ENCODE peak calls at places on chromosomes 5 and 9, in seven cellular contexts. One of them, this sample, is unnamed.

GRCh38 chr9:26548766-26549290 is 343.8 kb downstream of the CAAP1 start:
- DNase-seq in H1: no peak
- DNase-seq in HepG2: no peak
- DNase-seq in GM12878: no peak
- DNase-seq in HCT116: no peak
- DNase-seq in Panc1: no peak
- DNase-seq in K562: no peak
- DNase-seq in this sample: no peak

GRCh38 chr9:38042626-38043359 is 26.2 kb downstream of the SHB start:
- DNase-seq in H1: no peak
- DNase-seq in HepG2: no peak
- DNase-seq in GM12878: no peak
- DNase-seq in HCT116: no peak
- DNase-seq in Panc1: no peak
- DNase-seq in K562: no peak
- DNase-seq in this sample: no peak

GRCh38 chr5:90802695-90803317 is 244.2 kb downstream of the ADGRV1 start:
- DNase-seq in H1: no peak
- DNase-seq in HepG2: peak; percentile 25
- DNase-seq in GM12878: no peak
- DNase-seq in HCT116: peak; percentile 27
- DNase-seq in Panc1: peak; percentile 24
- DNase-seq in K562: peak; percentile 51
- DNase-seq in this sample: peak; percentile 41

GRCh38 chr5:66621146-66621545 is 25.0 kb downstream of the MAST4 start:
- DNase-seq in H1: no peak
- DNase-seq in HepG2: no peak
- DNase-seq in GM12878: no peak
- DNase-seq in HCT116: no peak
- DNase-seq in Panc1: no peak
- DNase-seq in K562: no peak
- DNase-seq in this sample: no peak

GRCh38 chr5:60196382-60197113 is 303.0 kb upstream of the PDE4D start:
- DNase-seq in H1: no peak
- DNase-seq in HepG2: no peak
- DNase-seq in GM12878: no peak
- DNase-seq in HCT116: peak; percentile 12
- DNase-seq in Panc1: no peak
- DNase-seq in K562: no peak
- DNase-seq in this sample: no peak

GRCh38 chr9:136623849-136624183 is 38.9 kb upstream of the EGFL7 start:
- DNase-seq in H1: no peak
- DNase-seq in HepG2: no peak
- DNase-seq in GM12878: no peak
- DNase-seq in HCT116: no peak
- DNase-seq in Panc1: no peak
- DNase-seq in K562: no peak
- DNase-seq in this sample: no peak

GRCh38 chr9:93597871-93598646 is 21.7 kb downstream of the PHF2 start:
- DNase-seq in H1: no peak
- DNase-seq in HepG2: no peak
- DNase-seq in GM12878: no peak
- DNase-seq in HCT116: no peak
- DNase-seq in Panc1: no peak
- DNase-seq in K562: no peak
- DNase-seq in this sample: no peak

GRCh38 chr9:96688215-96688614 is 33.1 kb upstream of the PRXL2C start:
- DNase-seq in H1: no peak
- DNase-seq in HepG2: no peak
- DNase-seq in GM12878: no peak
- DNase-seq in HCT116: no peak
- DNase-seq in Panc1: no peak
- DNase-seq in K562: no peak
- DNase-seq in this sample: no peak

GRCh38 chr9:134851015-134851414 is 29.6 kb upstream of the FCN2 start:
- DNase-seq in H1: no peak
- DNase-seq in HepG2: no peak
- DNase-seq in GM12878: no peak
- DNase-seq in HCT116: no peak
- DNase-seq in Panc1: no peak
- DNase-seq in K562: no peak
- DNase-seq in this sample: no peak

GRCh38 chr5:111223790-111224560 is at the start of gene CAMK4:
- DNase-seq in H1: peak; percentile 38
- DNase-seq in HepG2: peak; percentile 2
- DNase-seq in GM12878: no peak
- DNase-seq in HCT116: peak; percentile 27
- DNase-seq in Panc1: no peak
- DNase-seq in K562: peak; percentile 62
- DNase-seq in this sample: peak; percentile 97

GRCh38 chr5:60943624-60944023 is 1.2 kb downstream of the ERCC8 start:
- DNase-seq in H1: no peak
- DNase-seq in HepG2: no peak
- DNase-seq in GM12878: no peak
- DNase-seq in HCT116: no peak
- DNase-seq in Panc1: no peak
- DNase-seq in K562: peak; percentile 9
- DNase-seq in this sample: no peak

GRCh38 chr5:9782806-9783560 is 152.8 kb upstream of the TAS2R1 start:
- DNase-seq in H1: no peak
- DNase-seq in HepG2: no peak
- DNase-seq in GM12878: no peak
- DNase-seq in HCT116: no peak
- DNase-seq in Panc1: no peak
- DNase-seq in K562: no peak
- DNase-seq in this sample: no peak

GRCh38 chr9:110543631-110544051 is 35.9 kb downstream of the SVEP1 start:
- DNase-seq in H1: no peak
- DNase-seq in HepG2: no peak
- DNase-seq in GM12878: no peak
- DNase-seq in HCT116: no peak
- DNase-seq in Panc1: no peak
- DNase-seq in K562: no peak
- DNase-seq in this sample: no peak

GRCh38 chr9:12956261-12956660 is 181.4 kb downstream of the LURAP1L start:
- DNase-seq in H1: no peak
- DNase-seq in HepG2: no peak
- DNase-seq in GM12878: no peak
- DNase-seq in HCT116: no peak
- DNase-seq in Panc1: no peak
- DNase-seq in K562: no peak
- DNase-seq in this sample: no peak

GRCh38 chr9:96048954-96049831 is 173.7 kb downstream of the ERCC6L2 start:
- DNase-seq in H1: no peak
- DNase-seq in HepG2: no peak
- DNase-seq in GM12878: no peak
- DNase-seq in HCT116: no peak
- DNase-seq in Panc1: no peak
- DNase-seq in K562: no peak
- DNase-seq in this sample: no peak

GRCh38 chr9:72960446-72960845 is 7.6 kb upstream of the ALDH1A1 start:
- DNase-seq in H1: no peak
- DNase-seq in HepG2: no peak
- DNase-seq in GM12878: no peak
- DNase-seq in HCT116: no peak
- DNase-seq in Panc1: no peak
- DNase-seq in K562: no peak
- DNase-seq in this sample: no peak

GRCh38 chr5:73263001-73263710 is 90.2 kb downstream of the TMEM174 start:
- DNase-seq in H1: no peak
- DNase-seq in HepG2: no peak
- DNase-seq in GM12878: no peak
- DNase-seq in HCT116: no peak
- DNase-seq in Panc1: no peak
- DNase-seq in K562: no peak
- DNase-seq in this sample: no peak

GRCh38 chr9:8486095-8486494 is 686.5 kb upstream of the DMAC1 start:
- DNase-seq in H1: peak; percentile 50
- DNase-seq in HepG2: no peak
- DNase-seq in GM12878: no peak
- DNase-seq in HCT116: no peak
- DNase-seq in Panc1: no peak
- DNase-seq in K562: no peak
- DNase-seq in this sample: peak; percentile 8

GRCh38 chr5:78008356-78008967 is 232.3 kb upstream of the TBCA start:
- DNase-seq in H1: no peak
- DNase-seq in HepG2: peak; percentile 31
- DNase-seq in GM12878: no peak
- DNase-seq in HCT116: peak; percentile 21
- DNase-seq in Panc1: peak; percentile 43
- DNase-seq in K562: peak; percentile 48
- DNase-seq in this sample: peak; percentile 63

GRCh38 chr5:16557477-16557876 is 59.3 kb downstream of the RETREG1 start:
- DNase-seq in H1: no peak
- DNase-seq in HepG2: no peak
- DNase-seq in GM12878: no peak
- DNase-seq in HCT116: no peak
- DNase-seq in Panc1: no peak
- DNase-seq in K562: no peak
- DNase-seq in this sample: no peak

GRCh38 chr9:14107977-14108376 is 206.0 kb downstream of the NFIB start:
- DNase-seq in H1: no peak
- DNase-seq in HepG2: no peak
- DNase-seq in GM12878: no peak
- DNase-seq in HCT116: no peak
- DNase-seq in Panc1: no peak
- DNase-seq in K562: peak; percentile 59
- DNase-seq in this sample: no peak

GRCh38 chr9:93633492-93634221 is 57.3 kb downstream of the PHF2 start:
- DNase-seq in H1: no peak
- DNase-seq in HepG2: no peak
- DNase-seq in GM12878: no peak
- DNase-seq in HCT116: no peak
- DNase-seq in Panc1: no peak
- DNase-seq in K562: no peak
- DNase-seq in this sample: no peak

GRCh38 chr5:14364096-14364495 is 217.5 kb upstream of the OTULINL start:
- DNase-seq in H1: no peak
- DNase-seq in HepG2: no peak
- DNase-seq in GM12878: no peak
- DNase-seq in HCT116: no peak
- DNase-seq in Panc1: no peak
- DNase-seq in K562: no peak
- DNase-seq in this sample: peak; percentile 41

GRCh38 chr5:113276493-113276892 is 158.3 kb downstream of the TSSK1B start:
- DNase-seq in H1: no peak
- DNase-seq in HepG2: no peak
- DNase-seq in GM12878: no peak
- DNase-seq in HCT116: no peak
- DNase-seq in Panc1: no peak
- DNase-seq in K562: no peak
- DNase-seq in this sample: no peak

GRCh38 chr5:125719681-125720676 is 703.2 kb upstream of the GRAMD2B start:
- DNase-seq in H1: no peak
- DNase-seq in HepG2: peak; percentile 94
- DNase-seq in GM12878: no peak
- DNase-seq in HCT116: no peak
- DNase-seq in Panc1: no peak
- DNase-seq in K562: no peak
- DNase-seq in this sample: no peak

GRCh38 chr9:84512493-84512892 is 157.0 kb upstream of the NTRK2 start:
- DNase-seq in H1: no peak
- DNase-seq in HepG2: no peak
- DNase-seq in GM12878: no peak
- DNase-seq in HCT116: no peak
- DNase-seq in Panc1: no peak
- DNase-seq in K562: no peak
- DNase-seq in this sample: no peak

GRCh38 chr9:33297455-33297854 is 7.1 kb downstream of the NFX1 start:
- DNase-seq in H1: no peak
- DNase-seq in HepG2: no peak
- DNase-seq in GM12878: peak; percentile 78
- DNase-seq in HCT116: no peak
- DNase-seq in Panc1: no peak
- DNase-seq in K562: peak; percentile 60
- DNase-seq in this sample: no peak

GRCh38 chr9:96038271-96038670 is 162.8 kb downstream of the ERCC6L2 start:
- DNase-seq in H1: no peak
- DNase-seq in HepG2: no peak
- DNase-seq in GM12878: no peak
- DNase-seq in HCT116: no peak
- DNase-seq in Panc1: no peak
- DNase-seq in K562: no peak
- DNase-seq in this sample: no peak

GRCh38 chr5:16520806-16521205 is 55.2 kb upstream of the ZNF622 start:
- DNase-seq in H1: no peak
- DNase-seq in HepG2: no peak
- DNase-seq in GM12878: no peak
- DNase-seq in HCT116: no peak
- DNase-seq in Panc1: no peak
- DNase-seq in K562: no peak
- DNase-seq in this sample: no peak

GRCh38 chr9:96168882-96169281 is 133.1 kb downstream of the HSD17B3 start:
- DNase-seq in H1: no peak
- DNase-seq in HepG2: no peak
- DNase-seq in GM12878: no peak
- DNase-seq in HCT116: no peak
- DNase-seq in Panc1: no peak
- DNase-seq in K562: no peak
- DNase-seq in this sample: no peak

GRCh38 chr5:38316544-38317224 is 58.3 kb downstream of the EGFLAM start:
- DNase-seq in H1: no peak
- DNase-seq in HepG2: no peak
- DNase-seq in GM12878: no peak
- DNase-seq in HCT116: no peak
- DNase-seq in Panc1: no peak
- DNase-seq in K562: no peak
- DNase-seq in this sample: peak; percentile 78
- TF ChIP-seq SIN3A in H1: no peak
- TF ChIP-seq SIN3A in HepG2: no peak
- TF ChIP-seq SIN3A in GM12878: no peak
- TF ChIP-seq SIN3A in HCT116: no peak
- TF ChIP-seq SIN3A in Panc1: no peak
- TF ChIP-seq SIN3A in K562: no peak
- TF ChIP-seq SIN3A in this sample: no peak

GRCh38 chr5:102312586-102312985 is 16.5 kb upstream of the SLCO4C1 start:
- DNase-seq in H1: no peak
- DNase-seq in HepG2: no peak
- DNase-seq in GM12878: no peak
- DNase-seq in HCT116: no peak
- DNase-seq in Panc1: no peak
- DNase-seq in K562: no peak
- DNase-seq in this sample: no peak
- TF ChIP-seq SIN3A in H1: no peak
- TF ChIP-seq SIN3A in HepG2: no peak
- TF ChIP-seq SIN3A in GM12878: no peak
- TF ChIP-seq SIN3A in HCT116: no peak
- TF ChIP-seq SIN3A in Panc1: no peak
- TF ChIP-seq SIN3A in K562: no peak
- TF ChIP-seq SIN3A in this sample: no peak

GRCh38 chr9:127162567-127163365 is 40.3 kb upstream of the ANGPTL2 start:
- DNase-seq in H1: no peak
- DNase-seq in HepG2: no peak
- DNase-seq in GM12878: no peak
- DNase-seq in HCT116: no peak
- DNase-seq in Panc1: no peak
- DNase-seq in K562: no peak
- DNase-seq in this sample: no peak
- TF ChIP-seq SIN3A in H1: no peak
- TF ChIP-seq SIN3A in HepG2: no peak
- TF ChIP-seq SIN3A in GM12878: no peak
- TF ChIP-seq SIN3A in HCT116: no peak
- TF ChIP-seq SIN3A in Panc1: no peak
- TF ChIP-seq SIN3A in K562: no peak
- TF ChIP-seq SIN3A in this sample: no peak

GRCh38 chr9:129202613-129203555 is 24.8 kb upstream of the IER5L start:
- DNase-seq in H1: no peak
- DNase-seq in HepG2: peak; percentile 28
- DNase-seq in GM12878: no peak
- DNase-seq in HCT116: peak; percentile 54
- DNase-seq in Panc1: no peak
- DNase-seq in K562: peak; percentile 90
- DNase-seq in this sample: peak; percentile 95
- TF ChIP-seq SIN3A in H1: no peak
- TF ChIP-seq SIN3A in HepG2: no peak
- TF ChIP-seq SIN3A in GM12878: no peak
- TF ChIP-seq SIN3A in HCT116: no peak
- TF ChIP-seq SIN3A in Panc1: no peak
- TF ChIP-seq SIN3A in K562: no peak
- TF ChIP-seq SIN3A in this sample: peak; percentile 35

This sample was measured in SK-N-SH.